ENCODE peak calls at places on chromosomes 5 and 9, in five cellular contexts. X, P, U, W and A are unnamed samples.
A peak's percentile ranks its signal among the peaks of the same experiment; 100 is the strongest.

GRCh38 chr5:402615-403359 is 40.2 kb upstream of the EXOC3 start:
- DNase-seq in U (no peak), X (no peak), W (no peak), P (no peak), A (no peak)

GRCh38 chr5:151686673-151687378 is at the start of gene SPARC:
- DNase-seq in X (peak; percentile 52), W (peak; percentile 47), U (no peak), P (no peak), A (peak; percentile 50)

GRCh38 chr9:136084191-136084944 is 10.7 kb downstream of the NACC2 start:
- DNase-seq in U (no peak), P (no peak), X (no peak), W (no peak), A (no peak)

GRCh38 chr5:134714537-134714936 is 23.8 kb upstream of the CAMLG start:
- DNase-seq in X (no peak), U (no peak), P (no peak), W (no peak), A (no peak)

GRCh38 chr5:130289132-130290088 is 385.1 kb downstream of the CHSY3 start:
- DNase-seq in W (peak; percentile 90), U (no peak), X (peak; percentile 12), P (no peak), A (no peak)

GRCh38 chr9:127036437-127036836 is 86.0 kb downstream of the ANGPTL2 start:
- DNase-seq in U (no peak), W (no peak), P (no peak), X (no peak), A (no peak)

GRCh38 chr9:89491688-89492087 is 6.2 kb downstream of the SEMA4D start:
- DNase-seq in U (no peak), W (no peak), X (no peak), P (no peak), A (no peak)

GRCh38 chr9:32294051-32294600 is 90.3 kb upstream of the ACO1 start:
- DNase-seq in X (no peak), W (no peak), U (no peak), P (no peak), A (no peak)

GRCh38 chr9:90727498-90727897 is 74.1 kb upstream of the SYK start:
- DNase-seq in P (no peak), W (no peak), X (no peak), U (no peak), A (no peak)

GRCh38 chr9:135275163-135275925 is 187.9 kb downstream of the OLFM1 start:
- DNase-seq in U (no peak), W (no peak), X (no peak), P (no peak), A (no peak)